ENCODE peak calls at places on chromosome 15, in four cellular contexts. S is CD8-positive, alpha-beta T cell; K is lower lobe of right lung; Y is lung. T is an unnamed sample.

GRCh38 chr15:74132681-74133070 is 2.3 kb downstream of the ISLR2 start:
- DNase-seq in Y (no peak), S (no peak), K (no peak), T (no peak)

GRCh38 chr15:100372695-100373036 is 30.9 kb upstream of the ADAMTS17 start:
- DNase-seq in S (no peak), Y (no peak), K (no peak), T (no peak)

GRCh38 chr15:73994912-73995622 is 551 bp downstream of the PML start:
- DNase-seq in K (peak; percentile 61), S (peak; percentile 44), Y (no peak), T (peak; percentile 32)

GRCh38 chr15:70921297-70921696 is 28.7 kb downstream of the LRRC49 start:
- DNase-seq in S (no peak), Y (no peak), K (no peak), T (no peak)

GRCh38 chr15:95713315-95713714 is 617.2 kb upstream of the NR2F2 start:
- DNase-seq in S (no peak), K (no peak), Y (no peak), T (no peak)

GRCh38 chr15:35496585-35496984 is 49.4 kb downstream of the DPH6 start:
- DNase-seq in K (no peak), S (no peak), Y (no peak), T (no peak)

GRCh38 chr15:43229977-43230376 is 9.2 kb upstream of the EPB42 start:
- DNase-seq in S (no peak), K (no peak), Y (no peak), T (no peak)

GRCh38 chr15:58528197-58528870 is 96.5 kb downstream of the LIPC start:
- DNase-seq in Y (no peak), K (no peak), S (no peak), T (no peak)

GRCh38 chr15:88031461-88031860 is 225.1 kb downstream of the NTRK3 start:
- DNase-seq in S (no peak), K (no peak), Y (no peak), T (no peak)

DNA sequence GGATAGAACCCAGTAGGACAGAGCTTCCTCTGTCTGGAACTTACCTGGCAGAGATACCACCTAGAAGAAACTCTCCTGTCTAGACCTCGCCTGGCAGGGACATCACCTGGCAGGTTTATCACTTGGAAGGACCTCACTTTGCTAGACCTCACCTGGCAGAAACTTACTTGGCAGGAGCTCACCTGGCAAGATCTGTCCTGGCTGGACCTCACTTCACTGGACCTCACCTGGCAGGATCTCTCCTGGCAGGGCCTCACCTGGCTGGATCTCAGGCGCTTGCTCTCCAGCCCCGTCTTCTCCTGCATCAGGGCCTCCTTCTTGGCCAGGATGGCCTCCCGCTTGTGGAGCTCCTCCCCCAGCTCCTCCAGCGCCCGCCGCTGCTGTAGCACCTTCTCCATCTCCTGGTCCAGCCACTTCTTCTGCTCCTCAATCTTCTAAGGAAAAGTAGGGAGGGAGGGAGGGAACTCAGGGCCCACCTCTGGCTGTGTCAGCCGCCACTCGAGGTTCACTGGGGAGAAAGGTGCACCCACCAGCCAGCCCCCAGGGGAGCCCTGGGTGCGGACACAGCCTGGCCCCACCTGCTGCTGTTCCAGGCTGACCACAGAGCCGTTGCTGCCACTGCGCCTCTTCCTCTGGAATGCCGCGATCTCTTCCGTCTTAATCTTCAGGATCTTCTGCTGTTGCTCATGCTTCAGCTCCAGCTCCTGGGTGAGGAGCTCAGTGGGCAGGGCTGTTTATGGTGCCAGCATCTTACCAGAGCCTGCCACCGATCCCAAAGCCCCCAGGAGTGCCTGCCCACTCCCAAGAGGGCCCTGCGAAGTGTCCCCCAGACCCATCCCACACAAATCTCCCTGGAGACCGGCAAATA is 22.5 kb downstream of the KIF7 start:
- DNase-seq in K (no peak), Y (no peak), S (no peak), T (no peak)
- H3K36me3 ChIP-seq in K (peaks cover 28% of the 10 kb centered on the region), Y (no peaks in the 10 kb centered on the region), S (no peaks in the 10 kb centered on the region), T (peaks cover 58% of the 10 kb centered on the region)

GRCh38 chr15:68930268-68931022 is at the start of gene SPESP1:
- DNase-seq in K (peak; percentile 60), S (peak; percentile 22), Y (no peak), T (no peak)
- H3K4me3 ChIP-seq in K (peak within 1 kb of the TSS; percentile 51), S (no peak within 1 kb of the TSS), Y (peak within 1 kb of the TSS; percentile 40), T (no peak within 1 kb of the TSS)

GRCh38 chr15:84883916-84884781 is at the start of gene SLC28A1:
- DNase-seq in K (no peak), S (no peak), Y (no peak), T (no peak)
- H3K4me1 ChIP-seq in K (no peaks in the 10 kb centered on the region), S (no peaks in the 10 kb centered on the region), Y (no peaks in the 10 kb centered on the region), T (no peaks in the 10 kb centered on the region)

GRCh38 chr15:90606641-90607040 is 76.9 kb downstream of the CRTC3 start:
- DNase-seq in K (no peak), S (no peak), Y (no peak), T (no peak)
- H3K36me3 ChIP-seq in K (peaks cover 59% of the 10 kb centered on the region), S (peaks cover 14% of the 10 kb centered on the region), Y (peaks cover 13% of the 10 kb centered on the region), T (no peaks in the 10 kb centered on the region)

GRCh38 chr15:80668546-80669236 is 26.4 kb upstream of the ABHD17C start:
- DNase-seq in Y (no peak), K (no peak), S (no peak), T (no peak)
- H3K4me3 ChIP-seq in Y (no peak overlapping the region), K (no peak overlapping the region), S (no peak overlapping the region), T (no peak overlapping the region)

GRCh38 chr15:60703196-60703933 is 224.4 kb upstream of the ICE2 start:
- DNase-seq in S (no peak), K (no peak), Y (no peak), T (no peak)
- H3K4me1 ChIP-seq in S (no peaks in the 10 kb centered on the region), K (peaks cover under 1% of the 10 kb centered on the region), Y (peaks cover 3% of the 10 kb centered on the region), T (no peaks in the 10 kb centered on the region)

GRCh38 chr15:68365770-68366169 is 66.2 kb downstream of the ITGA11 start:
- DNase-seq in Y (no peak), S (no peak), K (no peak), T (no peak)

GRCh38 chr15:68365140-68365745 is 66.7 kb downstream of the ITGA11 start:
- DNase-seq in Y (no peak), K (no peak), S (no peak), T (no peak)

GRCh38 chr15:68364028-68364659 is 67.8 kb downstream of the ITGA11 start:
- DNase-seq in Y (no peak), S (no peak), K (no peak), T (no peak)

GRCh38 chr15:68363353-68363752 is 68.6 kb downstream of the ITGA11 start:
- DNase-seq in Y (no peak), S (no peak), K (no peak), T (no peak)

DNA sequence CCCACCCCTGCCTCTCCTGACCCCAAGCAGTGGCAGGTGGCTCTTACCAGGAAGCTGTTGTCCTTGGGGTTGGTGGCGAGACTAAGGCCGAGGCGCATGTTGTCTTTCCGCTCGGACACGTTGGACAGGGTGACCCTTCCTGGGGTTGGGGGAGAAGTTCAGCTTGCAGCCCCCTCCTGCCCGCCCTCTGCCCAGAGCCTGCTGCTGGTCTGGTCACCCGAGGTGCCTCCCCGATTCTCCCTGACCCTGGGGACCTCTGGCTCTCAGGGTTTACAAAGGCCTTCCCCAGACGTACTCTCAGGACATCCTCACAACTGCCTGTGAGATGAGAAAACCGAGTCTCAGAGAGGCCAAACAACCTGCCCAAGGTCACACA is 67.3 kb downstream of the ITGA11 start:
- DNase-seq in Y (no peak), K (no peak), S (no peak), T (no peak)
- H3K36me3 ChIP-seq in Y (no peaks in the 10 kb centered on the region), K (no peaks in the 10 kb centered on the region), S (no peaks in the 10 kb centered on the region), T (no peaks in the 10 kb centered on the region)

GRCh38 chr15:52162876-52163275 is 28.3 kb downstream of the GNB5 start:
- DNase-seq in S (no peak), Y (no peak), K (no peak), T (no peak)

GRCh38 chr15:52163321-52164190 is 27.6 kb downstream of the GNB5 start:
- DNase-seq in Y (no peak), S (peak; percentile 40), K (no peak), T (peak; percentile 48)

GRCh38 chr15:52161406-52161966 is 29.7 kb downstream of the GNB5 start:
- DNase-seq in K (no peak), S (no peak), Y (no peak), T (no peak)

GRCh38 chr15:52164631-52165265 is 26.4 kb downstream of the GNB5 start:
- DNase-seq in S (no peak), K (no peak), Y (no peak), T (no peak)

DNA sequence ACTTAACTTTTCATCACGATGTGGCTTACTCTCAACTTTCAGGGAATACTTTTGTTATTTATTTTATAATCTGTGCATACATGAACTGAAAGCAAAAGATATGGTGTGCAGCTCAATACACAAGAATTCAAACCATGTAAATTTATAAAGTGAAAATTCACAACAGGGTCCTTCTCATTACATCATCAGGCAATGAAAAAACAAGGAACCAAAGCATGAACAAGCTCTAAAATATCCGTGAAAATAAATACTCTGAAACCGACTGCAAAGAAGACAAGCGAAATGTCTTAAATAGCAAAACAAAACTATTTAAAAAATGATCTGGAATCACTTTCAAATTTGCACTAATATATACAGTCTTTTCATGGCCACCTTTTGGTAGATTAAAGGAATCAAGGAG is 28.9 kb downstream of the GNB5 start:
- DNase-seq in K (no peak), Y (no peak), S (no peak), T (no peak)
- H3K4me3 ChIP-seq in K (no peak overlapping the region), Y (no peak overlapping the region), S (no peak overlapping the region), T (no peak overlapping the region)

T was measured in HAP-1.